ENCODE peak calls at places on chromosomes 16 and 17, in ten cellular contexts. H is type B pancreatic cell, L is body of pancreas, Y is omental fat pad, J is HL-60, C is endodermal cell, E is B cell, W is AG09309, D is neural crest cell, Z is lower leg skin. T is an unnamed sample.

GRCh38 chr17:50117202-50118040 is 12.5 kb downstream of the SAMD14 start:
- DNase-seq in H (no peak), L (peak; percentile 67), Y (no peak), J (peak; percentile 61), C (peak; percentile 97), E (peak; percentile 82), W (no peak), D (peak; percentile 64), Z (no peak), T (no peak)

GRCh38 chr16:11624645-11625607 is 38.2 kb upstream of the LITAF start:
- DNase-seq in H (no peak), L (no peak), Y (no peak), J (peak; percentile 37), C (no peak), E (no peak), W (no peak), D (no peak), Z (no peak), T (no peak)

GRCh38 chr16:84845496-84846002 is 25.8 kb downstream of the CRISPLD2 start:
- DNase-seq in H (no peak), L (no peak), Y (no peak), J (no peak), C (peak; percentile 78), E (no peak), W (no peak), D (no peak), Z (no peak), T (no peak)

GRCh38 chr17:63697341-63698286 is 2.3 kb downstream of the LIMD2 start:
- DNase-seq in H (no peak), L (peak; percentile 76), Y (no peak), J (peak; percentile 93), C (peak; percentile 91), E (peak; percentile 94), W (no peak), D (no peak), Z (peak; percentile 86), T (no peak)

GRCh38 chr17:48611213-48611612 is 396 bp upstream of the HOXB7 start:
- DNase-seq in H (no peak), L (no peak), Y (no peak), J (no peak), C (no peak), E (no peak), W (no peak), D (no peak), Z (no peak), T (no peak)

GRCh38 chr16:52498640-52499039 is 48.3 kb downstream of the TOX3 start:
- DNase-seq in H (no peak), L (no peak), Y (no peak), J (no peak), C (no peak), E (no peak), W (no peak), D (peak; percentile 4), Z (no peak), T (no peak)

GRCh38 chr16:19432429-19432828 is 14.7 kb downstream of the TMC5 start:
- DNase-seq in H (no peak), L (peak; percentile 37), Y (no peak), J (peak; percentile 61), C (no peak), E (no peak), W (no peak), D (no peak), Z (no peak), T (no peak)

GRCh38 chr17:80826955-80827645 is 164.5 kb upstream of the CHMP6 start:
- DNase-seq in H (no peak), L (no peak), Y (peak; percentile 41), J (no peak), C (peak; percentile 83), E (no peak), W (peak; percentile 94), D (no peak), Z (peak; percentile 95), T (peak; percentile 90)

GRCh38 chr17:57987582-57988300 is at the start of gene VEZF1:
- DNase-seq in H (peak; percentile 87), L (peak; percentile 79), Y (no peak), J (peak; percentile 74), C (peak; percentile 94), E (peak; percentile 90), W (no peak), D (peak; percentile 67), Z (peak; percentile 94), T (no peak)

GRCh38 chr16:19607610-19608280 is 52.2 kb downstream of the VPS35L start:
- DNase-seq in H (no peak), L (no peak), Y (no peak), J (no peak), C (no peak), E (no peak), W (peak; percentile 72), D (no peak), Z (no peak), T (no peak)

GRCh38 chr17:48374650-48375230 is 55.3 kb downstream of the SKAP1 start:
- DNase-seq in H (no peak), L (peak; percentile 42), Y (no peak), J (peak; percentile 33), C (peak; percentile 92), E (peak; percentile 46), W (no peak), D (no peak), Z (no peak), T (no peak)

GRCh38 chr17:31646642-31647041 is 212.4 kb downstream of the COPRS start:
- DNase-seq in H (no peak), L (no peak), Y (no peak), J (no peak), C (no peak), E (no peak), W (no peak), D (no peak), Z (no peak), T (no peak)

GRCh38 chr17:31653710-31654109 is 205.3 kb downstream of the COPRS start:
- DNase-seq in H (no peak), L (no peak), Y (no peak), J (no peak), C (no peak), E (no peak), W (no peak), D (no peak), Z (no peak), T (no peak)

GRCh38 chr17:31650756-31651520 is 208.1 kb downstream of the COPRS start:
- DNase-seq in H (no peak), L (no peak), Y (no peak), J (no peak), C (no peak), E (no peak), W (no peak), D (no peak), Z (no peak), T (peak; percentile 36)

GRCh38 chr17:31645351-31645750 is 213.7 kb downstream of the COPRS start:
- DNase-seq in H (no peak), L (no peak), Y (no peak), J (no peak), C (no peak), E (no peak), W (no peak), D (no peak), Z (no peak), T (no peak)

GRCh38 chr17:31649302-31649701 is 209.7 kb downstream of the COPRS start:
- DNase-seq in H (no peak), L (no peak), Y (no peak), J (no peak), C (no peak), E (no peak), W (no peak), D (no peak), Z (peak; percentile 71), T (peak; percentile 49)
- TF ChIP-seq CTCF in H (no peak), L (no peak), Y (no peak), J (no peak), C (no peak), E (no peak), W (no peak), D (no peak), Z (no peak), T (no peak)

GRCh38 chr16:30063893-30064745 is 1.4 kb upstream of the ALDOA start:
- DNase-seq in H (no peak), L (peak; percentile 75), Y (peak; percentile 59), J (peak; percentile 89), C (peak; percentile 86), E (peak; percentile 81), W (no peak), D (no peak), Z (peak; percentile 95), T (no peak)
- TF ChIP-seq CTCF in H (peak; percentile 19), L (peak; percentile 20), Y (no peak), J (peak; percentile 3), C (peak; percentile 42), E (peak; percentile 67), W (peak; percentile 20), D (no peak), Z (no peak), T (peak; percentile 37)

GRCh38 chr16:79168321-79168720 is 432.2 kb downstream of the MAF start:
- DNase-seq in H (no peak), L (no peak), Y (no peak), J (no peak), C (no peak), E (no peak), W (no peak), D (no peak), Z (no peak), T (no peak)

GRCh38 chr16:79167893-79168292 is 432.6 kb downstream of the MAF start:
- DNase-seq in H (no peak), L (no peak), Y (no peak), J (no peak), C (no peak), E (no peak), W (no peak), D (no peak), Z (no peak), T (no peak)

GRCh38 chr16:79171504-79172240 is 428.9 kb downstream of the MAF start:
- DNase-seq in H (no peak), L (no peak), Y (no peak), J (no peak), C (peak; percentile 17), E (no peak), W (no peak), D (no peak), Z (no peak), T (no peak)

GRCh38 chr16:79170565-79171242 is 429.8 kb downstream of the MAF start:
- DNase-seq in H (no peak), L (no peak), Y (peak; percentile 46), J (no peak), C (peak; percentile 11), E (no peak), W (no peak), D (no peak), Z (no peak), T (no peak)

DNA sequence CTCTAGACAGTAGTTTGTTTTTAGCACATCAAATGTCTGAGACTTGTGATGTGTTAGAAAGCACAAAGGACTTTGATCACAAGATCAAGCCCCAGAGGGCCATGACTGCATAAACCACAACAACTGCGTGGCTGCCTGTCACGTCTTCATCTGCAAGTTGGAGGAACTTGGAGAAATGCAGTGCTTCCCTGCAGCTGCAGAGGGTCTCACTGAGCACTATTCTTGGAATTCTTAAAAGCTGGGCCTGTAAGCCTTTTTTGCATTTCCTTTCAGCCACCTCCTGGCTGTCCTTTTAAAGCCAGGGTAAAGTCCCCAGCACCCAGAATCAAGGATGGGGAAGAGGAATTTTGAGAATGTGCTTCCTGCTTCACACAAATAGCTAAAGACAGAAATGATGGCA is 431.3 kb downstream of the MAF start:
- DNase-seq in H (no peak), L (no peak), Y (no peak), J (peak; percentile 9), C (peak; percentile 85), E (no peak), W (no peak), D (no peak), Z (no peak), T (no peak)
- TF ChIP-seq CTCF in H (no peak), L (no peak), Y (no peak), J (no peak), C (peak; percentile 61), E (no peak), W (no peak), D (no peak), Z (no peak), T (no peak)

GRCh38 chr16:56145369-56145768 is 45.9 kb upstream of the GNAO1 start:
- DNase-seq in H (no peak), L (no peak), Y (no peak), J (no peak), C (peak; percentile 63), E (no peak), W (no peak), D (no peak), Z (no peak), T (no peak)
- TF ChIP-seq CTCF in H (no peak), L (no peak), Y (no peak), J (no peak), C (no peak), E (no peak), W (no peak), D (no peak), Z (no peak), T (no peak)